ENCODE peak calls at places on chromosomes 1 and 21, in five cellular contexts. B is brain microvascular endothelial cell; Z is NCI-H1436; H is caudate nucleus; O is activated CD8-positive, alpha-beta memory T cell treated with anti-CD3 and anti-CD28 coated beads, Interleukin-2, amount 50 U/mL, for 48 hours. S is an unnamed sample.
A peak's percentile ranks its signal among the peaks of the same experiment; 100 is the strongest.

GRCh38 chr21:31912501-31912900 is 39.7 kb downstream of the HUNK start:
- DNase-seq in O (no peak), Z (no peak), B (no peak), H (no peak), S (no peak)

GRCh38 chr1:151156515-151156819 is at the start of gene TNFAIP8L2:
- DNase-seq in O (peak; percentile 80), Z (no peak), H (no peak), B (no peak), S (no peak)

GRCh38 chr1:150548632-150549495 is at the start of gene ADAMTSL4:
- DNase-seq in O (peak; percentile 83), B (peak; percentile 48), H (no peak), Z (no peak), S (peak; percentile 36)

GRCh38 chr1:2611034-2611501 is 21.7 kb downstream of the MMEL1 start:
- DNase-seq in H (no peak), B (no peak), Z (no peak), O (no peak), S (no peak)

GRCh38 chr1:156927215-156928042 is 7.0 kb downstream of the LRRC71 start:
- DNase-seq in O (peak; percentile 86), H (no peak), Z (peak; percentile 74), B (peak; percentile 67), S (peak; percentile 47)

GRCh38 chr1:221164029-221164428 is 284.8 kb downstream of the HLX start:
- DNase-seq in H (no peak), Z (no peak), B (no peak), O (no peak), S (no peak)

GRCh38 chr21:37017951-37018679 is 11.6 kb downstream of the RIPPLY3 start:
- DNase-seq in Z (no peak), O (no peak), H (no peak), B (no peak), S (no peak)

GRCh38 chr1:247681288-247681897 is 1.9 kb upstream of the OR13G1 start:
- DNase-seq in H (no peak), Z (peak; percentile 52), O (peak; percentile 53), B (peak; percentile 28), S (no peak)

GRCh38 chr1:58620926-58621325 is 43.9 kb upstream of the TACSTD2 start:
- DNase-seq in Z (no peak), O (no peak), H (no peak), B (no peak), S (no peak)

GRCh38 chr1:42177551-42177981 is 13.0 kb upstream of the GUCA2A start:
- DNase-seq in Z (no peak), B (peak; percentile 76), H (peak; percentile 49), O (no peak), S (no peak)

GRCh38 chr21:28579986-28580550 is 412.6 kb downstream of the LTN1 start:
- DNase-seq in Z (no peak), O (no peak), H (no peak), B (no peak), S (no peak)

GRCh38 chr1:30514945-30515344 is 208.4 kb downstream of the MATN1 start:
- DNase-seq in O (peak; percentile 12), H (no peak), Z (no peak), B (no peak), S (no peak)

GRCh38 chr1:209723761-209724693 is 19.4 kb downstream of the HSD11B1 start:
- DNase-seq in O (peak; percentile 71), Z (no peak), B (no peak), H (no peak), S (no peak)

GRCh38 chr21:15355066-15355465 is 290.3 kb upstream of the NRIP1 start:
- DNase-seq in Z (no peak), H (no peak), B (no peak), O (no peak), S (no peak)

S was measured in cerebellum.